ENCODE peak calls at places on chromosome 19, in nine cellular contexts. M, I, V, D, H, J, G, Q and S are unnamed samples.

GRCh38 chr19:38201731-38202130 is 22.3 kb downstream of the DPF1 start:
- DNase-seq in M (no peak), I (no peak), V (no peak), D (no peak), H (no peak), J (no peak), G (no peak), Q (no peak), S (no peak)

GRCh38 chr19:4403005-4403761 is 743 bp downstream of the CHAF1A start:
- DNase-seq in M (no peak), I (no peak), V (no peak), D (no peak), H (no peak), J (no peak), G (no peak), Q (no peak), S (no peak)

GRCh38 chr19:14735915-14736314 is 42.4 kb downstream of the ADGRE2 start:
- DNase-seq in M (no peak), I (no peak), V (no peak), D (no peak), H (no peak), J (no peak), G (no peak), Q (no peak), S (no peak)

GRCh38 chr19:11425719-11426457 is 6.8 kb upstream of the RGL3 start:
- DNase-seq in M (no peak), I (no peak), V (no peak), D (no peak), H (no peak), J (no peak), G (no peak), Q (no peak), S (no peak)

GRCh38 chr19:33686246-33686645 is 64.5 kb downstream of the CHST8 start:
- DNase-seq in M (no peak), I (no peak), V (peak), D (no peak), H (no peak), J (no peak), G (no peak), Q (no peak), S (no peak)

GRCh38 chr19:4800591-4801081 is 9.1 kb downstream of the FEM1A start:
- DNase-seq in M (no peak), I (peak), V (peak), D (no peak), H (no peak), J (no peak), G (no peak), Q (no peak), S (no peak)

GRCh38 chr19:52941941-52942370 is 18.7 kb upstream of the ZNF888 start:
- DNase-seq in M (no peak), I (peak), V (peak), D (no peak), H (peak), J (peak), G (no peak), Q (peak), S (no peak)

GRCh38 chr19:58007285-58007684 is 4.7 kb upstream of the ZNF606 start:
- DNase-seq in M (no peak), I (no peak), V (no peak), D (no peak), H (no peak), J (no peak), G (no peak), Q (no peak), S (no peak)

GRCh38 chr19:42554046-42554575 is 25.8 kb upstream of the CEACAM1 start:
- DNase-seq in M (no peak), I (no peak), V (no peak), D (no peak), H (no peak), J (no peak), G (no peak), Q (no peak), S (no peak)

GRCh38 chr19:29805026-29805925 is 6.5 kb upstream of the CCNE1 start:
- DNase-seq in M (peak), I (no peak), V (no peak), D (peak), H (peak), J (no peak), G (no peak), Q (no peak), S (no peak)

GRCh38 chr19:19223636-19224035 is 11.9 kb downstream of the NCAN start:
- DNase-seq in M (no peak), I (no peak), V (no peak), D (no peak), H (no peak), J (no peak), G (no peak), Q (no peak), S (no peak)

GRCh38 chr19:4390017-4390861 is 10.1 kb downstream of the SH3GL1 start:
- DNase-seq in M (no peak), I (no peak), V (no peak), D (no peak), H (no peak), J (no peak), G (no peak), Q (no peak), S (no peak)

GRCh38 chr19:2755448-2755705 is 15.6 kb upstream of the SLC39A3 start:
- DNase-seq in M (no peak), I (no peak), V (no peak), D (no peak), H (no peak), J (no peak), G (no peak), Q (no peak), S (no peak)

GRCh38 chr19:58455306-58455705 is 3.9 kb downstream of the ZNF324B start:
- DNase-seq in M (no peak), I (no peak), V (no peak), D (no peak), H (no peak), J (no peak), G (no peak), Q (no peak), S (no peak)